ENCODE peak calls at places on chromosomes 2 and 18, in seven cellular contexts. B is endothelial cell, P is fibroblast of mammary gland, D is WERI-Rb-1, F is nephron progenitor cell, W is cardiac muscle cell, C is choroid plexus epithelial cell. M is an unnamed sample.

GRCh38 chr2:216031960-216032689 is 18.8 kb upstream of the MREG start:
- DNase-seq in B (no peak), P (peak), D (no peak), F (no peak), W (peak), C (peak), M (peak)

GRCh38 chr18:23752363-23752762 is 63.1 kb downstream of the LAMA3 start:
- DNase-seq in B (no peak), P (no peak), D (no peak), F (no peak), W (no peak), C (no peak), M (no peak)

GRCh38 chr2:116874021-116874420 is 940.5 kb upstream of the DDX18 start:
- DNase-seq in B (no peak), P (no peak), D (peak), F (no peak), W (no peak), C (no peak), M (no peak)

GRCh38 chr2:136874258-136874657 is 108.9 kb downstream of the THSD7B start:
- DNase-seq in B (peak), P (peak), D (peak), F (no peak), W (no peak), C (no peak), M (no peak)

GRCh38 chr2:122186761-122187222 is 431.3 kb downstream of the TSN start:
- DNase-seq in B (no peak), P (no peak), D (no peak), F (no peak), W (peak), C (no peak), M (no peak)

GRCh38 chr2:179275280-179276013 is 10.8 kb upstream of the SESTD1 start:
- DNase-seq in B (no peak), P (peak), D (no peak), F (no peak), W (no peak), C (peak), M (no peak)

GRCh38 chr2:89767581-89768435 is 1076.3 kb downstream of the RPIA start:
- DNase-seq in B (no peak), P (no peak), D (no peak), F (no peak), W (no peak), C (no peak), M (peak)

GRCh38 chr2:33115196-33115595 is 168.4 kb downstream of the LTBP1 start:
- DNase-seq in B (no peak), P (no peak), D (no peak), F (no peak), W (no peak), C (no peak), M (no peak)

GRCh38 chr2:158726906-158727592 is 68.1 kb upstream of the DAPL1 start:
- DNase-seq in B (no peak), P (peak), D (peak), F (no peak), W (no peak), C (no peak), M (no peak)

DNA sequence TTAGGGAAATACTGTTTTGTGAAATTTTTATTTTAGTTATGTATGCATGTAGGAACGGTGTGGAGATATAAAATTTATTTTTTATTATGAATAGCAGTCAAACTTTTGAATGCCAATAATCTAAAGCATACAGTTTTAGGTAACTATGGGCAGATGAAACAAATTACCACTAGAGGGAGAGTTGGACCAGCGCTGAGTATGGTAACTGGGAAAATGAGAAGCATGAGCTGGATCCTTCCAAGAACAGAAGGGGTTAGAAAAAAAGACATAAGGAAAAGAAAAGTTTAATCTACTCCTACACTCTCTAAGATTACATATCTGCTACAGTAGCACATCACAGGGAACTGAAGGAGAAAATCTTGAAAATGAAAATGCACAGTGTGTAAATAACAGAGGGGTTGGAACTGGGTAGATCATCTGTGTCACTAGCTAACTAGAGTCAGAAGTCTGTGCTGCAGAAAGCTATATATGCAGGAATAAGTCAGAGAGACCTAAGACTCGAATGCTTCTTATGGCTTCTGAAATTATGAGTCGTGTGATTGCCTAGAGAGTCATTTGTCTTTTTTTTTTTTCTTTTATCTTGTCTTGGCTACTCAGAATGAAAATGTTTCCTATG is 15.6 kb downstream of the REG3G start:
- DNase-seq in B (no peak), P (peak), D (peak), F (peak), W (no peak), C (no peak), M (no peak)
- TF ChIP-seq CTCF in B (peak), P (no peak), D (peak), F (peak), W (no peak), C (peak), M (no peak)

DNA sequence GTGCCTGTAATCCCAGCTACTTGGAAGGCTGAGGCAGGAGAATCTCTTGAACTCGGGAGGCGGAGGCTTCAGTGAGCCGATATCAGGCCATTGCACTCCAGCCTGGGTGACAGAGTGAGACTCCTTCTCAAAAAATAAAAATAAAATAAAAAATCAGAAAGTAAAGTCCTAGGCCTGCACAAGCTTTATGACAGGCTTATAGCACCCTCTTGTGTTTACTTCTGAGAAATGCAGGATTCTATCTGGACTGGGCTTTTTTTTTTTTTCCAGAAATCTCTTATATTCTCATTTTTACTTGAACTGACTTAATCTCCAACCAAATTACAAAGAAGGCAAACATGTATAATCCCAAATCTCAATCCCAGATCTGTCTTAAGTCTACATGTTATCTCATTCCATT is 26.1 kb upstream of the REG3G start:
- DNase-seq in B (no peak), P (peak), D (no peak), F (no peak), W (peak), C (peak), M (no peak)
- TF ChIP-seq CTCF in B (peak), P (peak), D (peak), F (peak), W (peak), C (peak), M (no peak)

GRCh38 chr2:102975996-102976636 is 214.3 kb downstream of the TMEM182 start:
- DNase-seq in B (peak), P (peak), D (peak), F (peak), W (no peak), C (peak), M (no peak)
- TF ChIP-seq CTCF in B (no peak), P (peak), D (peak), F (peak), W (peak), C (peak), M (peak)

DNA sequence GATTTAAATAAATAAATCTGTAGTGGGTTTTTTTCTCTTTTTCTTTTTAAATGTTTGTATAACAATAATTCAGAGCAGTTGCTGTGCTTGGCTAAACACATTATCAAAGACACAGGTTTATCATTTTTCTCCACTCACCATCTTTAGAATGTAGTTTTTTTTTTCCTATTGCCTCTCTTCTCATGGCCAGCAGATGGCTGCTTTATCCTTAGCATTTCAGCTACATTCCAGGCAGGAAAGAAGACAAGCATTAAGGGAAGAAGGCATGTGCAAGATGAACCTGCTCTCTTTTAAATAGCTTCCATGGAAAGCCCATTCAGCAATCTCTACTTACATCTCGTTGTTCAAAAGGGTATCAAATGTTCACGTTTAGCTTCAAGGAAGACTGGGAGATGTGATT is 42.6 kb downstream of the ARHGAP15 start:
- DNase-seq in B (no peak), P (peak), D (peak), F (no peak), W (peak), C (peak), M (no peak)
- TF ChIP-seq CTCF in B (no peak), P (peak), D (peak), F (peak), W (peak), C (peak), M (no peak)

GRCh38 chr18:11309172-11309571 is 159.8 kb upstream of the PIEZO2 start:
- DNase-seq in B (no peak), P (peak), D (peak), F (no peak), W (peak), C (peak), M (no peak)
- TF ChIP-seq CTCF in B (no peak), P (peak), D (no peak), F (no peak), W (peak), C (peak), M (peak)